ENCODE peak calls at places on chromosomes 1 and 21, in seven cellular contexts. K is GM23338, W is fibroblast of villous mesenchyme, U is OCI-LY7, B is fibroblast of lung, T is astrocyte of the spinal cord, D is mammary epithelial cell. A is an unnamed sample.

GRCh38 chr1:164949758-164950452 is 390.9 kb downstream of the PBX1 start:
- DNase-seq in T (no peak), W (no peak), D (no peak), B (no peak), K (peak; percentile 20), U (no peak), A (no peak)

GRCh38 chr1:82907313-82907712 is 1091.6 kb downstream of the TTLL7 start:
- DNase-seq in W (no peak), T (no peak), D (no peak), U (no peak), B (no peak), K (no peak), A (no peak)

GRCh38 chr1:227778401-227778947 is 37.0 kb upstream of the PRSS38 start:
- DNase-seq in K (no peak), T (peak; percentile 68), U (no peak), W (no peak), D (no peak), B (peak; percentile 40), A (no peak)

GRCh38 chr1:3014041-3014440 is 7.2 kb upstream of the ACTRT2 start:
- DNase-seq in T (no peak), K (no peak), U (no peak), W (no peak), D (no peak), B (no peak), A (no peak)

GRCh38 chr1:46081620-46082019 is 50.8 kb downstream of the PIK3R3 start:
- DNase-seq in K (no peak), B (no peak), W (no peak), U (no peak), T (no peak), D (no peak), A (no peak)

GRCh38 chr1:201288007-201288406 is 4.7 kb downstream of the PKP1 start:
- DNase-seq in K (no peak), T (no peak), W (no peak), U (no peak), B (no peak), D (no peak), A (no peak)

GRCh38 chr1:228265167-228265566 is 57.3 kb downstream of the OBSCN start:
- DNase-seq in W (peak; percentile 36), T (no peak), K (no peak), B (peak; percentile 46), U (peak; percentile 14), D (no peak), A (peak; percentile 48)

GRCh38 chr1:223771814-223772770 is 59.8 kb downstream of the CAPN2 start:
- DNase-seq in U (no peak), K (peak; percentile 64), B (peak; percentile 87), D (peak; percentile 74), T (peak; percentile 91), W (peak; percentile 87), A (peak; percentile 93)

GRCh38 chr21:40300300-40300699 is 433.1 kb downstream of the PCP4 start:
- DNase-seq in U (no peak), T (no peak), K (no peak), B (no peak), D (no peak), W (no peak), A (no peak)

GRCh38 chr1:201896951-201897391 is 8.3 kb downstream of the SHISA4 start:
- DNase-seq in T (no peak), W (no peak), U (no peak), B (peak; percentile 70), D (peak; percentile 64), K (no peak), A (no peak)

GRCh38 chr1:172338295-172338735 is 82.2 kb upstream of the C1orf105 start:
- DNase-seq in D (no peak), U (no peak), B (no peak), K (no peak), T (no peak), W (no peak), A (no peak)

GRCh38 chr1:92901699-92902405 is 59.4 kb downstream of the DIPK1A start:
- DNase-seq in T (no peak), U (no peak), D (no peak), W (peak; percentile 21), B (peak; percentile 40), K (no peak), A (no peak)

GRCh38 chr1:192602757-192603156 is 27.2 kb downstream of the RGS1 start:
- DNase-seq in D (no peak), W (no peak), K (no peak), U (no peak), T (no peak), B (no peak), A (no peak)

GRCh38 chr1:178885869-178886268 is 15.0 kb upstream of the ANGPTL1 start:
- DNase-seq in U (no peak), T (no peak), K (no peak), B (no peak), W (no peak), D (no peak), A (no peak)

GRCh38 chr1:229221106-229222019 is 49.5 kb upstream of the RAB4A start:
- DNase-seq in B (peak; percentile 92), T (peak; percentile 58), W (peak; percentile 80), U (no peak), D (peak; percentile 72), K (no peak), A (peak; percentile 93)

GRCh38 chr21:37458669-37459276 is 92.2 kb downstream of the DYRK1A start:
- DNase-seq in T (no peak), D (no peak), U (no peak), B (no peak), K (peak; percentile 65), W (no peak), A (no peak)

GRCh38 chr1:53889304-53890298 is at the start of gene YIPF1:
- DNase-seq in W (peak; percentile 90), K (peak; percentile 95), T (peak; percentile 95), U (peak; percentile 92), B (peak; percentile 88), D (peak; percentile 91), A (peak; percentile 92)

GRCh38 chr21:23968722-23969647 is 1638.3 kb downstream of the MRPL39 start:
- DNase-seq in T (peak; percentile 14), W (no peak), B (peak; percentile 29), K (peak; percentile 84), D (no peak), U (peak; percentile 8), A (peak; percentile 17)

GRCh38 chr1:236543065-236543669 is 19.4 kb downstream of the LGALS8 start:
- DNase-seq in W (no peak), U (no peak), B (no peak), T (no peak), K (peak; percentile 56), D (no peak), A (no peak)
- TF ChIP-seq CTCF in W (peak; percentile 3), U (peak; percentile 28), B (no peak), T (peak; percentile 19), K (peak; percentile 38), D (no peak), A (peak; percentile 32)

GRCh38 chr1:29275435-29275834 is 39.1 kb downstream of the PTPRU start:
- DNase-seq in K (no peak), U (no peak), D (no peak), B (no peak), W (no peak), T (no peak), A (no peak)

GRCh38 chr1:29272171-29272907 is 36.0 kb downstream of the PTPRU start:
- DNase-seq in U (no peak), B (no peak), K (no peak), W (no peak), D (no peak), T (no peak), A (no peak)

GRCh38 chr1:29270881-29271390 is 34.6 kb downstream of the PTPRU start:
- DNase-seq in B (peak; percentile 65), D (no peak), T (no peak), U (no peak), W (peak; percentile 77), K (no peak), A (no peak)

GRCh38 chr1:29269356-29269755 is 33.0 kb downstream of the PTPRU start:
- DNase-seq in W (peak; percentile 40), U (no peak), B (no peak), T (no peak), K (no peak), D (no peak), A (no peak)

GRCh38 chr1:29271724-29272123 is 35.4 kb downstream of the PTPRU start:
- DNase-seq in K (peak; percentile 93), D (peak; percentile 41), B (peak; percentile 73), T (peak; percentile 80), W (peak; percentile 60), U (no peak), A (peak; percentile 78)
- H3K4me3 ChIP-seq in K (peak overlapping the region; percentile 29), D (no peak overlapping the region), B (no peak overlapping the region), T (no peak overlapping the region), W (no peak overlapping the region), U (no peak overlapping the region), A (no peak overlapping the region)

GRCh38 chr1:241985787-241986186 is 13.1 kb downstream of the MAP1LC3C start:
- DNase-seq in D (peak; percentile 40), T (peak; percentile 41), K (peak; percentile 83), W (peak; percentile 58), U (peak; percentile 39), B (peak; percentile 58), A (peak; percentile 71)
- TF ChIP-seq CTCF in D (peak; percentile 60), T (peak; percentile 70), K (peak; percentile 71), W (peak; percentile 60), U (peak; percentile 67), B (peak; percentile 50), A (peak; percentile 78)

GRCh38 chr1:90969241-90969640 is 52.6 kb downstream of the ZNF644 start:
- DNase-seq in T (no peak), D (no peak), U (no peak), W (no peak), K (no peak), B (no peak), A (no peak)

GRCh38 chr1:90970208-90970607 is 51.6 kb downstream of the ZNF644 start:
- DNase-seq in K (no peak), W (no peak), T (no peak), D (no peak), B (no peak), U (no peak), A (peak; percentile 12)

DNA sequence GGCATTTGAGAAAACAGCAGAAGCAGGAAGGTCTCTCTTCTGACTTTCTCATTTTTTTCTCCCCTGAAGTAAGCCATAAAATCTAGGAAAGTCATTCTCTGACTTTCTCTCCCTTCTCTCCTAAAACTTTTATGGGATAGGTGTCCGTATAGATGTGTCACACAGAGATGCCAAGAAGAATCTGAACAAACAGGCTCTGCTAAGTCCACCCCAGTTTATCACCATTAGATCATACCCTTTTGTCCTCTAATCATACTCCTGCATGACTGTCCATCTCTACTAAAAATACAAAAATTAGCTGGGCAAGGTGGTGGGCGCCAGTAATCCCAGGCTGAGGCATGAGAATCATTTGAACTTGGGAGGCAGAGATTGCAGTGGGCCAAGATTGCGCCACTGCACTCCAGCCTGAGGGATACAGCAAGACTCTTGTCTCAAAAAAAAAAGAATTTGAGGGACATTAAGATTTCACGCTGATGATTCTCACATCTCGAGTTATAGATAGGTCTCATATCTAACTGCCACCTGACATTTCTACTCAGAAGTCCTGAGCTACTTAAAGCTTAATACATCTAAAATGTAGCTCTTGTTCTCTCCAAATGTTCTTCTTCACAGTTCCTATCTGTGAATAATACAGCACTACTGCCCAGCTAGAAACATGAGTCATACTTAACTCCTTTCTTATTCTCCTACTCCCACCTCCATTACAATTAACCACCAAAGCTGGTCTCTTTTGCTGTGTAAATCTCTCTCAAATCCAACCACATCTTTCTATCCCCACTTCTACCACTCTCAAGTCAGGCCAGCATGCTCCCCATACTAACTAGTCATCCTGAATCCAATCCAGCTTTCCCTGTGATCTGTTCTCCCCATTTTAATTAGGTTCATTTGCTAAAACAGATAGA is 47.7 kb downstream of the ZNF644 start:
- DNase-seq in T (peak; percentile 75), B (peak; percentile 49), U (no peak), K (peak; percentile 59), W (peak; percentile 57), D (peak; percentile 54), A (peak; percentile 66)
- H3K4me3 ChIP-seq in T (no peak overlapping the region), B (no peak overlapping the region), U (no peak overlapping the region), K (peak overlapping the region; percentile 1), W (no peak overlapping the region), D (no peak overlapping the region), A (no peak overlapping the region)

GRCh38 chr1:40042337-40042736 is 1.8 kb downstream of the CAP1 start:
- DNase-seq in U (no peak), B (no peak), K (no peak), W (no peak), T (no peak), D (peak; percentile 38), A (peak; percentile 29)
- TF ChIP-seq CTCF in U (no peak), B (no peak), K (no peak), W (no peak), T (no peak), D (no peak), A (no peak)